ENCODE peak calls at places on chromosome 13, in four cellular contexts. One of them, this sample, is unnamed.

GRCh38 chr13:24215732-24216131 is 55.2 kb downstream of the SPATA13 start:
- DNase-seq in tibial nerve: peak
- DNase-seq in cardiac muscle cell: no peak
- DNase-seq in NCI-H2029 treated with DMSO at 0.1 percent for 48 hours: peak
- DNase-seq in this sample: no peak

GRCh38 chr13:39273953-39274352 is 235.7 kb downstream of the NHLRC3 start:
- DNase-seq in tibial nerve: no peak
- DNase-seq in cardiac muscle cell: peak
- DNase-seq in NCI-H2029 treated with DMSO at 0.1 percent for 48 hours: no peak
- DNase-seq in this sample: no peak

GRCh38 chr13:48626726-48627451 is 26.8 kb upstream of the CYSLTR2 start:
- DNase-seq in tibial nerve: no peak
- DNase-seq in cardiac muscle cell: no peak
- DNase-seq in NCI-H2029 treated with DMSO at 0.1 percent for 48 hours: no peak
- DNase-seq in this sample: no peak

GRCh38 chr13:20796791-20797513 is 23.2 kb upstream of the EEF1AKMT1 start:
- DNase-seq in tibial nerve: no peak
- DNase-seq in cardiac muscle cell: no peak
- DNase-seq in NCI-H2029 treated with DMSO at 0.1 percent for 48 hours: no peak
- DNase-seq in this sample: no peak

GRCh38 chr13:95564948-95565347 is 12.4 kb downstream of the CLDN10 start:
- DNase-seq in tibial nerve: no peak
- DNase-seq in cardiac muscle cell: no peak
- DNase-seq in NCI-H2029 treated with DMSO at 0.1 percent for 48 hours: no peak
- DNase-seq in this sample: no peak

GRCh38 chr13:113029487-113030258 is 60.7 kb downstream of the MCF2L start:
- DNase-seq in tibial nerve: no peak
- DNase-seq in cardiac muscle cell: peak
- DNase-seq in NCI-H2029 treated with DMSO at 0.1 percent for 48 hours: no peak
- DNase-seq in this sample: peak

GRCh38 chr13:23608704-23609413 is 38.6 kb downstream of the TNFRSF19 start:
- DNase-seq in tibial nerve: peak
- DNase-seq in cardiac muscle cell: no peak
- DNase-seq in NCI-H2029 treated with DMSO at 0.1 percent for 48 hours: no peak
- DNase-seq in this sample: no peak

GRCh38 chr13:110836600-110836903 is 78.3 kb downstream of the ANKRD10 start:
- DNase-seq in tibial nerve: no peak
- DNase-seq in cardiac muscle cell: no peak
- DNase-seq in NCI-H2029 treated with DMSO at 0.1 percent for 48 hours: no peak
- DNase-seq in this sample: no peak

GRCh38 chr13:78241278-78241919 is 322.8 kb upstream of the EDNRB start:
- DNase-seq in tibial nerve: no peak
- DNase-seq in cardiac muscle cell: peak
- DNase-seq in NCI-H2029 treated with DMSO at 0.1 percent for 48 hours: peak
- DNase-seq in this sample: peak

GRCh38 chr13:62360609-62361008 is 945.0 kb upstream of the PCDH20 start:
- DNase-seq in tibial nerve: no peak
- DNase-seq in cardiac muscle cell: no peak
- DNase-seq in NCI-H2029 treated with DMSO at 0.1 percent for 48 hours: no peak
- DNase-seq in this sample: peak

GRCh38 chr13:112067871-112068305 is 939 bp downstream of the SOX1 start:
- DNase-seq in tibial nerve: no peak
- DNase-seq in cardiac muscle cell: peak
- DNase-seq in NCI-H2029 treated with DMSO at 0.1 percent for 48 hours: no peak
- DNase-seq in this sample: peak

GRCh38 chr13:41268764-41269163 is 5.4 kb upstream of the MTRF1 start:
- DNase-seq in tibial nerve: no peak
- DNase-seq in cardiac muscle cell: peak
- DNase-seq in NCI-H2029 treated with DMSO at 0.1 percent for 48 hours: no peak
- DNase-seq in this sample: no peak

GRCh38 chr13:20390526-20391175 is 135.0 kb downstream of the CRYL1 start:
- DNase-seq in tibial nerve: no peak
- DNase-seq in cardiac muscle cell: no peak
- DNase-seq in NCI-H2029 treated with DMSO at 0.1 percent for 48 hours: no peak
- DNase-seq in this sample: no peak

GRCh38 chr13:109211616-109212015 is 574.8 kb downstream of the IRS2 start:
- DNase-seq in tibial nerve: no peak
- DNase-seq in cardiac muscle cell: no peak
- DNase-seq in NCI-H2029 treated with DMSO at 0.1 percent for 48 hours: no peak
- DNase-seq in this sample: no peak

GRCh38 chr13:40205771-40206240 is 460.6 kb downstream of the FOXO1 start:
- DNase-seq in tibial nerve: no peak
- DNase-seq in cardiac muscle cell: no peak
- DNase-seq in NCI-H2029 treated with DMSO at 0.1 percent for 48 hours: no peak
- DNase-seq in this sample: no peak

GRCh38 chr13:26051231-26052135 is at the start of gene SHISA2:
- DNase-seq in tibial nerve: no peak
- DNase-seq in cardiac muscle cell: peak
- DNase-seq in NCI-H2029 treated with DMSO at 0.1 percent for 48 hours: no peak
- DNase-seq in this sample: peak

GRCh38 chr13:109816979-109817275 is 30.5 kb upstream of the IRS2 start:
- DNase-seq in tibial nerve: no peak
- DNase-seq in cardiac muscle cell: no peak
- DNase-seq in NCI-H2029 treated with DMSO at 0.1 percent for 48 hours: no peak
- DNase-seq in this sample: no peak

GRCh38 chr13:92270990-92271389 is 872.6 kb downstream of the GPC5 start:
- DNase-seq in tibial nerve: no peak
- DNase-seq in cardiac muscle cell: no peak
- DNase-seq in NCI-H2029 treated with DMSO at 0.1 percent for 48 hours: no peak
- DNase-seq in this sample: no peak

GRCh38 chr13:20525144-20525600 is 485 bp downstream of the CRYL1 start:
- DNase-seq in tibial nerve: peak
- DNase-seq in cardiac muscle cell: peak
- DNase-seq in NCI-H2029 treated with DMSO at 0.1 percent for 48 hours: no peak
- DNase-seq in this sample: no peak

This sample was measured in NCI-H774.